ENCODE peak calls at places on chromosome 7, in six cellular contexts. I, E, Y, N, A and U are unnamed samples.

GRCh38 chr7:67854784-67855183 is 858.2 kb downstream of the TYW1 start:
- DNase-seq in I (no peak), E (no peak), Y (no peak), N (no peak), A (no peak), U (no peak)

GRCh38 chr7:23076774-23077173 is 28.8 kb upstream of the KLHL7 start:
- DNase-seq in I (no peak), E (no peak), Y (no peak), N (no peak), A (no peak), U (no peak)

GRCh38 chr7:118184392-118184899 is 482 bp downstream of the LSM8 start:
- DNase-seq in I (no peak), E (no peak), Y (no peak), N (no peak), A (no peak), U (no peak)

GRCh38 chr7:85104432-85105205 is 82.2 kb downstream of the SEMA3D start:
- DNase-seq in I (no peak), E (peak; percentile 33), Y (no peak), N (peak; percentile 39), A (no peak), U (no peak)

GRCh38 chr7:7490003-7490402 is 45.7 kb downstream of the COL28A1 start:
- DNase-seq in I (no peak), E (no peak), Y (no peak), N (no peak), A (no peak), U (no peak)

GRCh38 chr7:89072094-89072493 is 276.6 kb upstream of the TEX47 start:
- DNase-seq in I (no peak), E (no peak), Y (no peak), N (no peak), A (no peak), U (no peak)

GRCh38 chr7:112131016-112131415 is 75.2 kb downstream of the DOCK4 start:
- DNase-seq in I (no peak), E (no peak), Y (no peak), N (no peak), A (no peak), U (no peak)

GRCh38 chr7:115533785-115534184 is 496.8 kb downstream of the TFEC start:
- DNase-seq in I (no peak), E (peak; percentile 60), Y (no peak), N (no peak), A (no peak), U (no peak)

GRCh38 chr7:44220046-44220720 is 19.4 kb downstream of the YKT6 start:
- DNase-seq in I (peak; percentile 53), E (no peak), Y (no peak), N (no peak), A (no peak), U (no peak)

GRCh38 chr7:121530251-121531174 is 134.4 kb upstream of the FAM3C start:
- DNase-seq in I (peak; percentile 42), E (peak; percentile 81), Y (no peak), N (peak; percentile 69), A (peak; percentile 99), U (no peak)

GRCh38 chr7:140881507-140882228 is 43.1 kb downstream of the BRAF start:
- DNase-seq in I (no peak), E (no peak), Y (no peak), N (no peak), A (peak; percentile 38), U (no peak)

GRCh38 chr7:36563706-36564325 is 160.5 kb downstream of the AOAH start:
- DNase-seq in I (no peak), E (peak; percentile 36), Y (no peak), N (no peak), A (no peak), U (no peak)

GRCh38 chr7:30332549-30332948 is 48.2 kb downstream of the ZNRF2 start:
- DNase-seq in I (no peak), E (no peak), Y (no peak), N (no peak), A (no peak), U (no peak)

GRCh38 chr7:127791790-127792189 is 139.8 kb downstream of the SND1 start:
- DNase-seq in I (no peak), E (peak; percentile 59), Y (no peak), N (no peak), A (no peak), U (no peak)

GRCh38 chr7:90595341-90595800 is 750 bp upstream of the CDK14 start:
- DNase-seq in I (no peak), E (peak; percentile 15), Y (no peak), N (no peak), A (no peak), U (no peak)
- H3K4me3 ChIP-seq in I (peak overlapping the region; percentile 77), E (peak overlapping the region; percentile 97), Y (peak overlapping the region; percentile 89), N (peak overlapping the region; percentile 93), A (peak overlapping the region; percentile 50), U (peak overlapping the region; percentile 63)

DNA sequence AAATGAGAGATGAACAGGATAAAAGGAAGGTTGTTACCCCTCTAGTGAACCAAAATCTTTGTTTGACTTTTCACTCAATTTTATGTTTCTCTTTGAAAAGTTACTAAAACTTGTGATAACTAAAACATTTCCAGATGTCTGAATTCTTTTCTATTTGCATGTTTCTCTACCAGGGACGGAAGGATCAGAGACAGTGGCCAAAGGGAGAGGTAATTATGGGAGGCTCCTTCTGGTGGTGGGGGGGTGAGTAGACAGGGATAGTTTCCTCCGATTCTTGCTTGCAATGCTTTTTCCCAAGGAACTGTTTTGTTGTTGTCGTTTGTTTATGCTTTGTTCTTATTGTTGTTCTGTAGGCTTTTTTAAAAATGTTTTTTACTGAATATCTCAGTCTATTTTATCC is 374.8 kb downstream of the INHBA start:
- DNase-seq in I (no peak), E (no peak), Y (no peak), N (no peak), A (no peak), U (no peak)
- TF ChIP-seq CTCF in I (no peak), E (no peak), Y (no peak), N (no peak), A (no peak), U (no peak)

GRCh38 chr7:39535064-39535463 is 31.1 kb upstream of the YAE1 start:
- DNase-seq in I (no peak), E (no peak), Y (no peak), N (no peak), A (no peak), U (no peak)
- H3K4me3 ChIP-seq in I (no peak overlapping the region), E (no peak overlapping the region), Y (no peak overlapping the region), N (no peak overlapping the region), A (no peak overlapping the region), U (no peak overlapping the region)

GRCh38 chr7:157876469-157877285 is 539.9 kb downstream of the DNAJB6 start:
- DNase-seq in I (no peak), E (no peak), Y (peak; percentile 47), N (no peak), A (no peak), U (no peak)
- TF ChIP-seq CTCF in I (no peak), E (no peak), Y (peak; percentile 45), N (no peak), A (no peak), U (no peak)

GRCh38 chr7:131829911-131830310 is 273.5 kb upstream of the PODXL start:
- DNase-seq in I (no peak), E (no peak), Y (peak; percentile 72), N (no peak), A (no peak), U (no peak)
- H3K4me3 ChIP-seq in I (no peak overlapping the region), E (no peak overlapping the region), Y (no peak overlapping the region), N (no peak overlapping the region), A (no peak overlapping the region), U (no peak overlapping the region)

GRCh38 chr7:4631664-4632171 is 50.4 kb upstream of the FOXK1 start:
- DNase-seq in I (peak; percentile 81), E (peak; percentile 91), Y (peak; percentile 90), N (peak; percentile 78), A (no peak), U (peak; percentile 84)
- TF ChIP-seq CTCF in I (peak; percentile 42), E (peak; percentile 81), Y (peak; percentile 75), N (peak; percentile 70), A (no peak), U (peak; percentile 46)

DNA sequence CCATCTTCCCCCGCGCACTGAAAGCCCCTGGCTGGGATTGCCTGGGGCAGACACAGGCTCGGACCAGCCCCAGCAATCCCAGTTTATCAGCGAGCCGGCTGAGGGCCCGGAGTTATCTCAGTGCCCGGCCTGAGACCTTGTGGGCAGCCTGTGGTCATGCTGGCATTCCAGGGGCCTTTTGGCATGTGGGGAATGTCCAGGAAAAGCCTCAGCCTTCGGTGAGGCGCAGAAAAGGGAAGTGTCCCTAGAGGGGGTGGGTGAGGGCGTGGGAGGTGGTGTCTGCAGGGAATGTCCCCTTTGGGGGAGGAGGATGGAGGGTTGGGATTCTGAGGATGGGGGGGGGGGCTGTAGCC is 167.9 kb upstream of the TNRC18 start:
- DNase-seq in I (no peak), E (peak; percentile 80), Y (peak; percentile 71), N (no peak), A (no peak), U (no peak)
- H3K4me3 ChIP-seq in I (no peak overlapping the region), E (no peak overlapping the region), Y (no peak overlapping the region), N (no peak overlapping the region), A (peak overlapping the region; percentile 99), U (no peak overlapping the region)

DNA sequence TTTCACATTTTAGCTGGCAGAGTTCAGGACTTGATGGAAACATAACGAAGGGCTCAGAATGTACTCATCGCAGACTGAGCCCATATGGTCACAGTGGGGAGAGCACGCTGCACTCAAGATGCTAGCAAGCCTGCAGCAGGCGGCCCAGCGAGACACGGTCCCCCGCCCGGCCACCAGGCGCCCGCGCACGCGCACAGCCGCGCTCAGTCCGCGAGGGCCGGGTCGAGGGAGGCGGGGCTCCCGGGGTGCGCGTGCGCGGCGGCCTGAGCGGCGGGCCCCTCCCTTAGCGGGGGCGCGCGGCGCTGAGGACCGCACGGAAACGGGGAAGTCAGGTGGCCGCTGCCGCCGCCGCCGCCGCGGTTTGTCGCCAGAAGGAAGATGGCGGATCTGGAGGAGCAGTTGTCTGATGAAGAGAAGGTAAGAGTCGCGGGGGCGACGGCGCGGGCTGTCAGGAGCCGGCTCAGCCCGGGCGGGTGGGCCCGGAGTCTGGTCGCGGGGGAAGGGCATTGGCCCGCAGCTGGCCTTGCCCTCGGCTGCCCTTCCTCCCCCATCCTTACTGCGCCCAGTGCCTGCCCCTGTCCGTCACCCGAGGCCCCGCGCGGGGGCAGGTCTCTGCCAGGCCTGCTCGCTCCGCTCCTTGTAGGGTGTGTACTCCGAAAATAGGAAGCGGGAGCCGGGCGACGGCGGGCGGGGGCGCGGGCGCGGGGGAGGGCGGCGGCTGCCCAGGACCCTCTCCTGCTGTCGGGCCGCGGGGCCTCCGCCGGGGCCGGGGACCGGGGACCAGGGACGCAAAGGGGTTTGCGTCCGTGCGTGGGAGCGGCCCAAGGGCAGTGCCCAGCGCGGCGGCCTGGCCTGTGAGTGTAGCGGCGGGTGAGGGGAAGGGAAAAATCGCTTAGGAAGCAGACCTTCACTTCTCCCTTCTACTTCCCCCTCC is at the start of gene CAPZA2:
- DNase-seq in I (peak; percentile 98), E (peak; percentile 85), Y (peak; percentile 96), N (peak; percentile 65), A (peak; percentile 53), U (peak; percentile 90)
- TF ChIP-seq CTCF in I (no peak), E (peak; percentile 39), Y (peak; percentile 30), N (no peak), A (peak; percentile 34), U (peak; percentile 15)

DNA sequence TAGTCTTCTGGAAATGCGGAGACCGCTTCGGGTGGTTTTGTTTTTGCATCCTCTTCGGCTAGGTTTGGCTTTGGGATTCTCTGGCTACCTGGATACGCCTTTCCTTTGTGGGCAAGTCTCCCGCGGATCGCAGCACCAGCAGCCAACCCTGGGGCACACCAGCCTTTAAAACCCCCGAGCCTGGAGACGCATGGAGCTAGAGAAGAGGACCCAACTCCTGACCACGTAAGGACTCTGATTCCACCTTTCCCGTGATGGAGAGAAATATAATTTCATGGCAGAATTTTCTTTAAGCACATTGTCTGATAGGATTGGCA is 535.4 kb upstream of the GALNT17 start:
- DNase-seq in I (no peak), E (no peak), Y (no peak), N (no peak), A (no peak), U (no peak)
- H3K4me3 ChIP-seq in I (peak overlapping the region; percentile 49), E (no peak overlapping the region), Y (peak overlapping the region; percentile 69), N (no peak overlapping the region), A (peak overlapping the region; percentile 50), U (peak overlapping the region; percentile 30)